ENCODE peak calls at places on chromosomes 6 and 20, in four cellular contexts. One of them, this sample, is unnamed.

GRCh38 chr20:62368629-62369507 is 1.8 kb upstream of the LAMA5 start:
- DNase-seq in prostate gland: no peak
- DNase-seq in hepatocyte: peak; percentile 85
- DNase-seq in ovary: no peak
- DNase-seq in this sample: peak; percentile 91

GRCh38 chr6:131382646-131383045 is 190.4 kb upstream of the ARG1 start:
- DNase-seq in prostate gland: no peak
- DNase-seq in hepatocyte: no peak
- DNase-seq in ovary: no peak
- DNase-seq in this sample: no peak

GRCh38 chr6:16544006-16544405 is 217.3 kb downstream of the ATXN1 start:
- DNase-seq in prostate gland: no peak
- DNase-seq in hepatocyte: no peak
- DNase-seq in ovary: no peak
- DNase-seq in this sample: no peak

GRCh38 chr6:141195251-141195832 is 937.4 kb upstream of the GJE1 start:
- DNase-seq in prostate gland: no peak
- DNase-seq in hepatocyte: no peak
- DNase-seq in ovary: no peak
- DNase-seq in this sample: no peak

GRCh38 chr20:24359306-24359705 is 110.1 kb upstream of the SYNDIG1 start:
- DNase-seq in prostate gland: no peak
- DNase-seq in hepatocyte: no peak
- DNase-seq in ovary: no peak
- DNase-seq in this sample: no peak

GRCh38 chr6:104887350-104887749 is 27.6 kb upstream of the HACE1 start:
- DNase-seq in prostate gland: no peak
- DNase-seq in hepatocyte: peak; percentile 63
- DNase-seq in ovary: no peak
- DNase-seq in this sample: no peak

GRCh38 chr6:11585426-11586016 is 48.0 kb downstream of the TMEM170B start:
- DNase-seq in prostate gland: no peak
- DNase-seq in hepatocyte: peak; percentile 54
- DNase-seq in ovary: no peak
- DNase-seq in this sample: no peak

GRCh38 chr6:37029249-37029959 is 23.9 kb downstream of the FGD2 start:
- DNase-seq in prostate gland: no peak
- DNase-seq in hepatocyte: peak; percentile 87
- DNase-seq in ovary: peak; percentile 71
- DNase-seq in this sample: peak; percentile 89

GRCh38 chr6:37646097-37646864 is 51.4 kb downstream of the MDGA1 start:
- DNase-seq in prostate gland: no peak
- DNase-seq in hepatocyte: no peak
- DNase-seq in ovary: no peak
- DNase-seq in this sample: no peak

GRCh38 chr20:31594002-31594557 is 11.0 kb upstream of the ID1 start:
- DNase-seq in prostate gland: no peak
- DNase-seq in hepatocyte: peak; percentile 4
- DNase-seq in ovary: no peak
- DNase-seq in this sample: no peak

GRCh38 chr6:80544500-80545055 is 438.1 kb downstream of the BCKDHB start:
- DNase-seq in prostate gland: no peak
- DNase-seq in hepatocyte: peak; percentile 17
- DNase-seq in ovary: no peak
- DNase-seq in this sample: no peak

GRCh38 chr6:25058387-25058786 is 122.6 kb upstream of the RIPOR2 start:
- DNase-seq in prostate gland: no peak
- DNase-seq in hepatocyte: no peak
- DNase-seq in ovary: no peak
- DNase-seq in this sample: no peak

GRCh38 chr20:37945034-37945660 is 42.2 kb downstream of the VSTM2L start:
- DNase-seq in prostate gland: no peak
- DNase-seq in hepatocyte: no peak
- DNase-seq in ovary: no peak
- DNase-seq in this sample: no peak

GRCh38 chr6:167293590-167294091 is 2.5 kb downstream of the UNC93A start:
- DNase-seq in prostate gland: no peak
- DNase-seq in hepatocyte: no peak
- DNase-seq in ovary: no peak
- DNase-seq in this sample: no peak

GRCh38 chr6:154466971-154467679 is 43.4 kb downstream of the CNKSR3 start:
- DNase-seq in prostate gland: no peak
- DNase-seq in hepatocyte: no peak
- DNase-seq in ovary: no peak
- DNase-seq in this sample: no peak

GRCh38 chr20:19138758-19139157 is 73.7 kb upstream of the SLC24A3 start:
- DNase-seq in prostate gland: no peak
- DNase-seq in hepatocyte: no peak
- DNase-seq in ovary: no peak
- DNase-seq in this sample: no peak

GRCh38 chr6:127716425-127716930 is 139.5 kb downstream of the C6orf58 start:
- DNase-seq in prostate gland: no peak
- DNase-seq in hepatocyte: no peak
- DNase-seq in ovary: no peak
- DNase-seq in this sample: no peak

GRCh38 chr6:142478117-142478516 is 176.3 kb downstream of the ADGRG6 start:
- DNase-seq in prostate gland: no peak
- DNase-seq in hepatocyte: peak; percentile 8
- DNase-seq in ovary: no peak
- DNase-seq in this sample: no peak

GRCh38 chr20:54433653-54434052 is 41.7 kb upstream of the DOK5 start:
- DNase-seq in prostate gland: peak; percentile 6
- DNase-seq in hepatocyte: no peak
- DNase-seq in ovary: no peak
- DNase-seq in this sample: no peak

GRCh38 chr20:58293453-58293852 is 16.1 kb upstream of the RAB22A start:
- DNase-seq in prostate gland: no peak
- DNase-seq in hepatocyte: no peak
- DNase-seq in ovary: no peak
- DNase-seq in this sample: no peak

GRCh38 chr6:55941713-55942112 is 66.3 kb upstream of the BMP5 start:
- DNase-seq in prostate gland: no peak
- DNase-seq in hepatocyte: no peak
- DNase-seq in ovary: no peak
- DNase-seq in this sample: no peak

GRCh38 chr6:7723041-7723447 is 2.9 kb upstream of the BMP6 start:
- DNase-seq in prostate gland: peak; percentile 70
- DNase-seq in hepatocyte: peak; percentile 86
- DNase-seq in ovary: peak; percentile 86
- DNase-seq in this sample: peak; percentile 89

GRCh38 chr6:3561745-3562144 is 104.9 kb upstream of the SLC22A23 start:
- DNase-seq in prostate gland: no peak
- DNase-seq in hepatocyte: peak; percentile 30
- DNase-seq in ovary: no peak
- DNase-seq in this sample: no peak

GRCh38 chr6:154937306-154938244 is 57.5 kb upstream of the TIAM2 start:
- DNase-seq in prostate gland: no peak
- DNase-seq in hepatocyte: no peak
- DNase-seq in ovary: no peak
- DNase-seq in this sample: no peak

GRCh38 chr6:158040051-158040803 is 58.6 kb downstream of the SYNJ2 start:
- DNase-seq in prostate gland: no peak
- DNase-seq in hepatocyte: peak; percentile 84
- DNase-seq in ovary: peak; percentile 67
- DNase-seq in this sample: peak; percentile 71

GRCh38 chr6:20876016-20876415 is 341.8 kb downstream of the CDKAL1 start:
- DNase-seq in prostate gland: no peak
- DNase-seq in hepatocyte: peak; percentile 8
- DNase-seq in ovary: no peak
- DNase-seq in this sample: no peak

GRCh38 chr20:44549123-44549522 is 27.3 kb upstream of the SERINC3 start:
- DNase-seq in prostate gland: no peak
- DNase-seq in hepatocyte: no peak
- DNase-seq in ovary: no peak
- DNase-seq in this sample: no peak

GRCh38 chr6:84252140-84252539 is 24.7 kb upstream of the CEP162 start:
- DNase-seq in prostate gland: no peak
- DNase-seq in hepatocyte: no peak
- DNase-seq in ovary: no peak
- DNase-seq in this sample: no peak

GRCh38 chr20:18625907-18626655 is 38.2 kb downstream of the DTD1 start:
- DNase-seq in prostate gland: no peak
- DNase-seq in hepatocyte: no peak
- DNase-seq in ovary: no peak
- DNase-seq in this sample: no peak

GRCh38 chr6:33803571-33804053 is at the start of gene MLN:
- DNase-seq in prostate gland: no peak
- DNase-seq in hepatocyte: no peak
- DNase-seq in ovary: no peak
- DNase-seq in this sample: no peak
- TF ChIP-seq CTCF in prostate gland: no peak
- TF ChIP-seq CTCF in hepatocyte: no peak
- TF ChIP-seq CTCF in ovary: no peak
- TF ChIP-seq CTCF in this sample: no peak

GRCh38 chr6:163751032-163751525 is 336.6 kb downstream of the QKI start:
- DNase-seq in prostate gland: no peak
- DNase-seq in hepatocyte: no peak
- DNase-seq in ovary: no peak
- DNase-seq in this sample: no peak
- H3K27ac ChIP-seq in prostate gland: no peak overlapping the region
- H3K27ac ChIP-seq in hepatocyte: no peak overlapping the region
- H3K27ac ChIP-seq in ovary: no peak overlapping the region
- H3K27ac ChIP-seq in this sample: no peak overlapping the region

DNA sequence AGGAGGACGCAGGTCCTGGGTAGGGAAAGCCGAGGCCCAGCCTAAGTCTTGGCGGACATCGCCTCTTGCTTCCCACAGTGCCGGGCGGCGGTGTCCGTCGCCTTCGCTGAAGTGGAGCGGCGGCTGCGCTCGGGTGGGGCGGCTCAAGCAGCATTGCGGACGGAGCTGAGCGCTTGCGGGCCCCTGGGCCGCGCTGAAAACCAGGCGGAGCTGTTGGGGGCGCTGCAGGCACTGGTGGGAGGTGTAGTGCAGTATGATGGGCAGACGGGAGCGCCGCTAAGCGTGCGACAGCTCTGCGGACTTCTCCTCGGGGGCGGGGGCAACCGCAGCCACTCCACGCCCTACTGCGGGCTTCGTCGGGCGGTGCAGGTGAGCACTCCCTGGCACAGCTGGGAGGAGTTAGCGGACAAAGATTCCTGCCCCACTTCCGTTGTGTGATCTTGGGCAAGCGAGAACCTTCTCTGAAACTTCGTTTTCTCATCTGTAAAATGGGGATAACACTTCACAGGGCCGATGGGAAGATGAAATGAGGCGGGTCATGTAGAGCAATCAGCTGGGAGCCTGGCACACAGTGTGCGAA is 4.3 kb downstream of the PRSS16 start:
- DNase-seq in prostate gland: peak; percentile 79
- DNase-seq in hepatocyte: peak; percentile 93
- DNase-seq in ovary: peak; percentile 41
- DNase-seq in this sample: no peak
- TF ChIP-seq CTCF in prostate gland: peak; percentile 9
- TF ChIP-seq CTCF in hepatocyte: peak; percentile 61
- TF ChIP-seq CTCF in ovary: no peak
- TF ChIP-seq CTCF in this sample: no peak

DNA sequence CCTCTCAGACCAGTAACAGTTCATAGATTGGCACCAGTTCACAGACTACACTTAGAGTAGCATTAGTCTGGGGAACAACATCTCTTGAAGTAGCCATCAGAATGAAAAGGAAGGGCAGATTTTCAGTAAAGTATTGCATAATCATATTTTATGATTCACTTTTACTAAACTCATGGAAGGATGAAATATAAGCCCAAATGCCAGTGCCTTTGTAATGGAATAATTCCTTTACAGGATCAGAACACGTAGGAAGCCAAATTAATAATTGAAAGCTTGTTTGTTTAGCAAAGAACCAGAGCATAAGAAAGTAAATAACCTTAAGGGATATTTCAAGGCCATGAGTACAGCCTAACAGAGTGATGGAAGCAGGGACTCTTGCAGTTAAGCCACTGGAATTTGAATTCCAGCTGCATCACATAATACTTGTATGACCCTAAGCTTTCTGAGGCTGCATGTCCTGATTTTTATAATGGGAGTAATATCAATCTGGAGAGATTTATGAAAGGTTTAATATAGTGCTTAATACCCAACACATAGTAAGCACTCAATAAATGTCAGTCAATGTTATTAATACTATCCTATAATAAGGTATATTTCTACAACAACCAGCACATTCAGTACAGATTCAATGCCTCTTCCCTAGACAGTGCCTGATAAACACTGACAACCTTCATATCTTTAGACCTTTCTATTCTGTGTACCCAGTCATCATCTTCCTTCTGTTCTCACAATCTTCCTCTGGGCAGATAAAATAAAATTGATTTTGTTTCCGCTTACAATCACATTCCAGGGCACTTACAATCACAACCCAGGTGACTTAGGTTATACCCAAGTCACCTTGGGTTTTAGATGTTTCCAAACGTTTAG is 11.2 kb upstream of the LOC128125822 start:
- DNase-seq in prostate gland: no peak
- DNase-seq in hepatocyte: no peak
- DNase-seq in ovary: no peak
- DNase-seq in this sample: no peak
- H3K27ac ChIP-seq in prostate gland: no peak overlapping the region
- H3K27ac ChIP-seq in hepatocyte: peak overlapping the region; percentile 58
- H3K27ac ChIP-seq in ovary: no peak overlapping the region
- H3K27ac ChIP-seq in this sample: no peak overlapping the region

GRCh38 chr20:21050710-21051109 is 55.4 kb downstream of the LINC00237 start:
- DNase-seq in prostate gland: no peak
- DNase-seq in hepatocyte: no peak
- DNase-seq in ovary: no peak
- DNase-seq in this sample: no peak

GRCh38 chr20:21048841-21049273 is 57.3 kb downstream of the LINC00237 start:
- DNase-seq in prostate gland: no peak
- DNase-seq in hepatocyte: no peak
- DNase-seq in ovary: no peak
- DNase-seq in this sample: no peak

GRCh38 chr20:21052241-21052640 is 53.9 kb downstream of the LINC00237 start:
- DNase-seq in prostate gland: no peak
- DNase-seq in hepatocyte: no peak
- DNase-seq in ovary: no peak
- DNase-seq in this sample: no peak

GRCh38 chr20:21052686-21053001 is 53.5 kb downstream of the LINC00237 start:
- DNase-seq in prostate gland: no peak
- DNase-seq in hepatocyte: no peak
- DNase-seq in ovary: no peak
- DNase-seq in this sample: no peak

DNA sequence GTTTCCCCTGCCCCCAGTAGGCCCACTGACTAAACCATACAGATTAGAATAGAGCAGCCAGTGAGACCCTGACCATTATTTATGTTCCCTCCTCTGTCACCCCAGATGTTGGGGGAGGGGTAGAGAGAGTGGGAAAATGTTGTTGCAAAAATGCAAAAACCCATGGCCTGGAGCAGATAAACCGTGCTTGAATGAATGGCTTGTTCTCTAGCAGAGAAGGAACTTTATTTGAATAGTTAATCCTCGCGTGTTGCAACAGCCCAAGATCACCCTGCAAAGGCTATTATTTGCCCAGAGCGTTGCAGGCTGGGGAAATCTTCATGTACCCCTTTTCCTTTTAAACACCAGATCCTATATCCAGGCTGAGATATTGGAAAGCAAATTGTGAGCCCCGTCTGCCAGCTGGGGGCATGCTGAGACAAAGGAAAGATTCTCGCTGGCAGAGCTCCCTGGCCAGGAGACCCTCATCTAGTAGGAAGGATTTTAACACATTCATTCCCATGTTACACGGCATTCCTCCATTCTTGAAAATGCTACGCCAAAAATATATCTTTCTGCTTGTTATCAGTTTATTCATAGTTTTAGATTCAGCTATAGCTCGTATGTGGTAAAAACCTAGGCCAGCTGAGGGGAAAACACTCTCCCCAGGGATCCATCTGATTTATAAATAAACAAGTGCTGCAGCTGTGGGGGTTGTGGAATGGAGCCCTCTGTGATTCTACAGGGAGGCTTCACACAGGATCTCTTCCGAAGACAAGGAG is 53.0 kb downstream of the LINC00237 start:
- DNase-seq in prostate gland: no peak
- DNase-seq in hepatocyte: peak; percentile 26
- DNase-seq in ovary: no peak
- DNase-seq in this sample: no peak
- TF ChIP-seq CTCF in prostate gland: no peak
- TF ChIP-seq CTCF in hepatocyte: peak; percentile 24
- TF ChIP-seq CTCF in ovary: no peak
- TF ChIP-seq CTCF in this sample: no peak